ENCODE peak calls at places on chromosome 16, in six cellular contexts. One of them, this sample, is unnamed.

GRCh38 chr16:20799599-20799998 is 6.7 kb downstream of the ERI2 start:
- DNase-seq in caudate nucleus: no peak
- DNase-seq in non-pigmented ciliary epithelial cell: no peak
- DNase-seq in BJ: no peak
- DNase-seq in naive B cell: no peak
- DNase-seq in A549: no peak
- DNase-seq in this sample: no peak

GRCh38 chr16:620700-621525 is 9.9 kb upstream of the WFIKKN1 start:
- DNase-seq in caudate nucleus: no peak
- DNase-seq in non-pigmented ciliary epithelial cell: no peak
- DNase-seq in BJ: no peak
- DNase-seq in naive B cell: no peak
- DNase-seq in A549: no peak
- DNase-seq in this sample: no peak

GRCh38 chr16:79264237-79265104 is 336.1 kb downstream of the MAF start:
- DNase-seq in caudate nucleus: no peak
- DNase-seq in non-pigmented ciliary epithelial cell: no peak
- DNase-seq in BJ: no peak
- DNase-seq in naive B cell: no peak
- DNase-seq in A549: no peak
- DNase-seq in this sample: no peak

GRCh38 chr16:49181812-49182211 is 99.8 kb downstream of the CBLN1 start:
- DNase-seq in caudate nucleus: no peak
- DNase-seq in non-pigmented ciliary epithelial cell: no peak
- DNase-seq in BJ: no peak
- DNase-seq in naive B cell: no peak
- DNase-seq in A549: no peak
- DNase-seq in this sample: no peak

GRCh38 chr16:66606000-66606751 is 1.7 kb downstream of the CMTM3 start:
- DNase-seq in caudate nucleus: no peak
- DNase-seq in non-pigmented ciliary epithelial cell: no peak
- DNase-seq in BJ: no peak
- DNase-seq in naive B cell: peak
- DNase-seq in A549: no peak
- DNase-seq in this sample: no peak

GRCh38 chr16:46832757-46833464 is 1.9 kb upstream of the C16orf87 start:
- DNase-seq in caudate nucleus: no peak
- DNase-seq in non-pigmented ciliary epithelial cell: no peak
- DNase-seq in BJ: no peak
- DNase-seq in naive B cell: no peak
- DNase-seq in A549: no peak
- DNase-seq in this sample: no peak

GRCh38 chr16:3028716-3029319 is 5.0 kb downstream of the THOC6 start:
- DNase-seq in caudate nucleus: no peak
- DNase-seq in non-pigmented ciliary epithelial cell: no peak
- DNase-seq in BJ: no peak
- DNase-seq in naive B cell: no peak
- DNase-seq in A549: no peak
- DNase-seq in this sample: no peak

GRCh38 chr16:49778202-49778601 is 77.7 kb downstream of the ZNF423 start:
- DNase-seq in caudate nucleus: no peak
- DNase-seq in non-pigmented ciliary epithelial cell: no peak
- DNase-seq in BJ: no peak
- DNase-seq in naive B cell: no peak
- DNase-seq in A549: no peak
- DNase-seq in this sample: no peak

GRCh38 chr16:78292726-78293380 is 193.4 kb downstream of the WWOX start:
- DNase-seq in caudate nucleus: no peak
- DNase-seq in non-pigmented ciliary epithelial cell: no peak
- DNase-seq in BJ: no peak
- DNase-seq in naive B cell: no peak
- DNase-seq in A549: no peak
- DNase-seq in this sample: peak

GRCh38 chr16:89570342-89570923 is 5.1 kb upstream of the CPNE7 start:
- DNase-seq in caudate nucleus: no peak
- DNase-seq in non-pigmented ciliary epithelial cell: no peak
- DNase-seq in BJ: no peak
- DNase-seq in naive B cell: no peak
- DNase-seq in A549: no peak
- DNase-seq in this sample: no peak

GRCh38 chr16:78894872-78895271 is 705.7 kb downstream of the MAF start:
- DNase-seq in caudate nucleus: no peak
- DNase-seq in non-pigmented ciliary epithelial cell: no peak
- DNase-seq in BJ: no peak
- DNase-seq in naive B cell: no peak
- DNase-seq in A549: no peak
- DNase-seq in this sample: no peak

GRCh38 chr16:82002831-82003230 is 8.4 kb downstream of the SDR42E1 start:
- DNase-seq in caudate nucleus: peak
- DNase-seq in non-pigmented ciliary epithelial cell: no peak
- DNase-seq in BJ: no peak
- DNase-seq in naive B cell: no peak
- DNase-seq in A549: no peak
- DNase-seq in this sample: no peak

GRCh38 chr16:66324785-66325184 is 41.7 kb upstream of the CDH5 start:
- DNase-seq in caudate nucleus: peak
- DNase-seq in non-pigmented ciliary epithelial cell: no peak
- DNase-seq in BJ: no peak
- DNase-seq in naive B cell: no peak
- DNase-seq in A549: peak
- DNase-seq in this sample: no peak

GRCh38 chr16:88770459-88771293 is 14.3 kb downstream of the PIEZO1 start:
- DNase-seq in caudate nucleus: no peak
- DNase-seq in non-pigmented ciliary epithelial cell: peak
- DNase-seq in BJ: no peak
- DNase-seq in naive B cell: peak
- DNase-seq in A549: no peak
- DNase-seq in this sample: peak

GRCh38 chr16:83031524-83031923 is 404.8 kb downstream of the CDH13 start:
- DNase-seq in caudate nucleus: no peak
- DNase-seq in non-pigmented ciliary epithelial cell: no peak
- DNase-seq in BJ: no peak
- DNase-seq in naive B cell: no peak
- DNase-seq in A549: no peak
- DNase-seq in this sample: no peak

GRCh38 chr16:27168790-27169189 is 34.5 kb upstream of the KDM8 start:
- DNase-seq in caudate nucleus: no peak
- DNase-seq in non-pigmented ciliary epithelial cell: no peak
- DNase-seq in BJ: no peak
- DNase-seq in naive B cell: no peak
- DNase-seq in A549: no peak
- DNase-seq in this sample: no peak

GRCh38 chr16:73298562-73298961 is 250.6 kb upstream of the ZFHX3 start:
- DNase-seq in caudate nucleus: no peak
- DNase-seq in non-pigmented ciliary epithelial cell: no peak
- DNase-seq in BJ: no peak
- DNase-seq in naive B cell: no peak
- DNase-seq in A549: no peak
- DNase-seq in this sample: no peak

GRCh38 chr16:30185683-30186421 is 2.5 kb downstream of the CORO1A start:
- DNase-seq in caudate nucleus: no peak
- DNase-seq in non-pigmented ciliary epithelial cell: no peak
- DNase-seq in BJ: no peak
- DNase-seq in naive B cell: peak
- DNase-seq in A549: no peak
- DNase-seq in this sample: no peak

GRCh38 chr16:53680756-53681155 is 22.9 kb downstream of the RPGRIP1L start:
- DNase-seq in caudate nucleus: no peak
- DNase-seq in non-pigmented ciliary epithelial cell: no peak
- DNase-seq in BJ: no peak
- DNase-seq in naive B cell: no peak
- DNase-seq in A549: no peak
- DNase-seq in this sample: no peak

GRCh38 chr16:69865701-69866100 is 85.4 kb upstream of the CLEC18A start:
- DNase-seq in caudate nucleus: no peak
- DNase-seq in non-pigmented ciliary epithelial cell: peak
- DNase-seq in BJ: no peak
- DNase-seq in naive B cell: no peak
- DNase-seq in A549: no peak
- DNase-seq in this sample: peak

GRCh38 chr16:69830146-69830533 is 68.0 kb downstream of the WWP2 start:
- DNase-seq in caudate nucleus: no peak
- DNase-seq in non-pigmented ciliary epithelial cell: no peak
- DNase-seq in BJ: no peak
- DNase-seq in naive B cell: no peak
- DNase-seq in A549: no peak
- DNase-seq in this sample: no peak

GRCh38 chr16:48014349-48015135 is 141.3 kb downstream of the ABCC12 start:
- DNase-seq in caudate nucleus: peak
- DNase-seq in non-pigmented ciliary epithelial cell: peak
- DNase-seq in BJ: no peak
- DNase-seq in naive B cell: no peak
- DNase-seq in A549: peak
- DNase-seq in this sample: no peak

GRCh38 chr16:24523569-24523968 is 15.8 kb upstream of the RBBP6 start:
- DNase-seq in caudate nucleus: no peak
- DNase-seq in non-pigmented ciliary epithelial cell: no peak
- DNase-seq in BJ: no peak
- DNase-seq in naive B cell: no peak
- DNase-seq in A549: peak
- DNase-seq in this sample: no peak

GRCh38 chr16:10851512-10851911 is 25.5 kb upstream of the CIITA start:
- DNase-seq in caudate nucleus: no peak
- DNase-seq in non-pigmented ciliary epithelial cell: no peak
- DNase-seq in BJ: no peak
- DNase-seq in naive B cell: no peak
- DNase-seq in A549: no peak
- DNase-seq in this sample: no peak

GRCh38 chr16:21265104-21265825 is 12.8 kb downstream of the CRYM start:
- DNase-seq in caudate nucleus: peak
- DNase-seq in non-pigmented ciliary epithelial cell: no peak
- DNase-seq in BJ: no peak
- DNase-seq in naive B cell: no peak
- DNase-seq in A549: no peak
- DNase-seq in this sample: no peak

GRCh38 chr16:87648236-87648635 is 45.9 kb downstream of the JPH3 start:
- DNase-seq in caudate nucleus: no peak
- DNase-seq in non-pigmented ciliary epithelial cell: no peak
- DNase-seq in BJ: no peak
- DNase-seq in naive B cell: no peak
- DNase-seq in A549: no peak
- DNase-seq in this sample: no peak

GRCh38 chr16:57893217-57893558 is 77.7 kb downstream of the CNGB1 start:
- DNase-seq in caudate nucleus: no peak
- DNase-seq in non-pigmented ciliary epithelial cell: no peak
- DNase-seq in BJ: no peak
- DNase-seq in naive B cell: no peak
- DNase-seq in A549: no peak
- DNase-seq in this sample: no peak

GRCh38 chr16:68369697-68370096 is 58.9 kb downstream of the PRMT7 start:
- DNase-seq in caudate nucleus: no peak
- DNase-seq in non-pigmented ciliary epithelial cell: no peak
- DNase-seq in BJ: no peak
- DNase-seq in naive B cell: no peak
- DNase-seq in A549: no peak
- DNase-seq in this sample: no peak

GRCh38 chr16:53212899-53213235 is 158.1 kb downstream of the CHD9 start:
- DNase-seq in caudate nucleus: no peak
- DNase-seq in non-pigmented ciliary epithelial cell: no peak
- DNase-seq in BJ: no peak
- DNase-seq in naive B cell: no peak
- DNase-seq in A549: no peak
- DNase-seq in this sample: no peak

GRCh38 chr16:62276632-62277031 is 240.4 kb upstream of the CDH8 start:
- DNase-seq in caudate nucleus: no peak
- DNase-seq in non-pigmented ciliary epithelial cell: no peak
- DNase-seq in BJ: no peak
- DNase-seq in naive B cell: no peak
- DNase-seq in A549: no peak
- DNase-seq in this sample: no peak

This sample was measured in retinal pigment epithelial cell.